ENCODE peak calls at places on chromosomes 7 and 10, in four cellular contexts. One of them, this sample, is unnamed.

GRCh38 chr10:76356557-76356956 is 925.1 kb downstream of the LRMDA start:
- DNase-seq in transverse colon: no peak
- DNase-seq in A172: no peak
- DNase-seq in NCI-H2107: no peak
- DNase-seq in this sample: no peak

GRCh38 chr7:104551226-104551625 is 222.8 kb downstream of the LHFPL3 start:
- DNase-seq in transverse colon: no peak
- DNase-seq in A172: no peak
- DNase-seq in NCI-H2107: no peak
- DNase-seq in this sample: no peak

GRCh38 chr7:84757756-84758155 is 429.1 kb downstream of the SEMA3D start:
- DNase-seq in transverse colon: no peak
- DNase-seq in A172: no peak
- DNase-seq in NCI-H2107: no peak
- DNase-seq in this sample: no peak

GRCh38 chr7:40374575-40374974 is 239.8 kb downstream of the SUGCT start:
- DNase-seq in transverse colon: no peak
- DNase-seq in A172: no peak
- DNase-seq in NCI-H2107: no peak
- DNase-seq in this sample: no peak

GRCh38 chr10:132187421-132188138 is 832 bp downstream of the DPYSL4 start:
- DNase-seq in transverse colon: no peak
- DNase-seq in A172: no peak
- DNase-seq in NCI-H2107: no peak
- DNase-seq in this sample: no peak

GRCh38 chr10:50224330-50224952 is 26.9 kb downstream of the ASAH2 start:
- DNase-seq in transverse colon: peak
- DNase-seq in A172: peak
- DNase-seq in NCI-H2107: peak
- DNase-seq in this sample: no peak

GRCh38 chr10:29257106-29257783 is 31.6 kb upstream of the LYZL1 start:
- DNase-seq in transverse colon: peak
- DNase-seq in A172: peak
- DNase-seq in NCI-H2107: no peak
- DNase-seq in this sample: no peak

GRCh38 chr7:92717982-92718716 is 118.2 kb downstream of the CDK6 start:
- DNase-seq in transverse colon: peak
- DNase-seq in A172: peak
- DNase-seq in NCI-H2107: peak
- DNase-seq in this sample: no peak

GRCh38 chr10:100878291-100878910 is 34.4 kb upstream of the SLF2 start:
- DNase-seq in transverse colon: peak
- DNase-seq in A172: peak
- DNase-seq in NCI-H2107: peak
- DNase-seq in this sample: no peak

GRCh38 chr10:100743626-100744135 is 1.7 kb upstream of the PAX2 start:
- DNase-seq in transverse colon: peak
- DNase-seq in A172: peak
- DNase-seq in NCI-H2107: peak
- DNase-seq in this sample: no peak

GRCh38 chr10:49194212-49194920 is 6.2 kb upstream of the TMEM273 start:
- DNase-seq in transverse colon: no peak
- DNase-seq in A172: no peak
- DNase-seq in NCI-H2107: no peak
- DNase-seq in this sample: no peak

GRCh38 chr10:120503695-120504094 is 46.7 kb downstream of the PLPP4 start:
- DNase-seq in transverse colon: no peak
- DNase-seq in A172: no peak
- DNase-seq in NCI-H2107: no peak
- DNase-seq in this sample: no peak

GRCh38 chr10:7606977-7607404 is 59.8 kb downstream of the ITIH5 start:
- DNase-seq in transverse colon: no peak
- DNase-seq in A172: no peak
- DNase-seq in NCI-H2107: no peak
- DNase-seq in this sample: no peak

GRCh38 chr10:63481815-63482421 is 16.1 kb upstream of the JMJD1C start:
- DNase-seq in transverse colon: no peak
- DNase-seq in A172: no peak
- DNase-seq in NCI-H2107: no peak
- DNase-seq in this sample: no peak

GRCh38 chr7:157855452-157856213 is 518.8 kb downstream of the DNAJB6 start:
- DNase-seq in transverse colon: no peak
- DNase-seq in A172: no peak
- DNase-seq in NCI-H2107: no peak
- DNase-seq in this sample: no peak

GRCh38 chr7:122803323-122803722 is 82.9 kb downstream of the CADPS2 start:
- DNase-seq in transverse colon: no peak
- DNase-seq in A172: peak
- DNase-seq in NCI-H2107: no peak
- DNase-seq in this sample: no peak

GRCh38 chr10:126101744-126102143 is 205.4 kb downstream of the FANK1 start:
- DNase-seq in transverse colon: no peak
- DNase-seq in A172: no peak
- DNase-seq in NCI-H2107: no peak
- DNase-seq in this sample: no peak

GRCh38 chr10:133438711-133439273 is 14.4 kb upstream of the SPRN start:
- DNase-seq in transverse colon: no peak
- DNase-seq in A172: peak
- DNase-seq in NCI-H2107: no peak
- DNase-seq in this sample: no peak

GRCh38 chr7:46089281-46089680 is 168.2 kb upstream of the IGFBP3 start:
- DNase-seq in transverse colon: no peak
- DNase-seq in A172: no peak
- DNase-seq in NCI-H2107: no peak
- DNase-seq in this sample: no peak

GRCh38 chr7:54888736-54889082 is 129.7 kb upstream of the SEC61G start:
- DNase-seq in transverse colon: no peak
- DNase-seq in A172: no peak
- DNase-seq in NCI-H2107: no peak
- DNase-seq in this sample: no peak

GRCh38 chr7:156778201-156778600 is 114.8 kb downstream of the LMBR1 start:
- DNase-seq in transverse colon: no peak
- DNase-seq in A172: no peak
- DNase-seq in NCI-H2107: no peak
- DNase-seq in this sample: no peak

GRCh38 chr10:78717200-78717599 is 351.6 kb upstream of the ZMIZ1 start:
- DNase-seq in transverse colon: peak
- DNase-seq in A172: no peak
- DNase-seq in NCI-H2107: no peak
- DNase-seq in this sample: no peak

GRCh38 chr10:124589491-124590006 is 127.9 kb downstream of the LHPP start:
- DNase-seq in transverse colon: no peak
- DNase-seq in A172: no peak
- DNase-seq in NCI-H2107: no peak
- DNase-seq in this sample: no peak

GRCh38 chr10:652226-652625 is 37.2 kb downstream of the DIP2C start:
- DNase-seq in transverse colon: no peak
- DNase-seq in A172: no peak
- DNase-seq in NCI-H2107: no peak
- DNase-seq in this sample: no peak

This sample was measured in NCI-H187.